ENCODE peak calls at places on chromosomes 4 and X, in eight cellular contexts. V is GM10248; Q is GM12865; P is omental fat pad; Y is foreskin keratinocyte; U is astrocyte of the cerebellum; M is WTC11; E is CD8-positive, alpha-beta T cell. N is an unnamed sample.

GRCh38 chr4:141126769-141127168 is 6.5 kb downstream of the RNF150 start:
- DNase-seq in V (no peak), Q (no peak), P (no peak), Y (no peak), U (no peak), M (no peak), E (no peak), N (no peak)

GRCh38 chr4:173182403-173182802 is 13.8 kb downstream of the GALNT7 start:
- DNase-seq in V (no peak), Q (no peak), P (peak; percentile 42), Y (peak; percentile 94), U (peak; percentile 68), M (no peak), E (no peak), N (no peak)

GRCh38 chrX:74421181-74422028 is at the start of gene SLC16A2:
- DNase-seq in V (peak; percentile 25), Q (peak; percentile 17), P (no peak), Y (peak; percentile 42), U (peak; percentile 27), M (peak; percentile 60), E (no peak), N (peak; percentile 42)

GRCh38 chr4:151284534-151285245 is 7.7 kb downstream of the PRSS48 start:
- DNase-seq in V (no peak), Q (no peak), P (no peak), Y (no peak), U (no peak), M (no peak), E (no peak), N (no peak)

GRCh38 chrX:140431521-140431920 is 73.3 kb downstream of the SOX3 start:
- DNase-seq in V (no peak), Q (no peak), P (no peak), Y (no peak), U (peak; percentile 26), M (no peak), E (no peak), N (no peak)

GRCh38 chrX:78710146-78710545 is 37.4 kb upstream of the LPAR4 start:
- DNase-seq in V (no peak), Q (no peak), P (no peak), Y (no peak), U (peak; percentile 9), M (no peak), E (no peak), N (no peak)

GRCh38 chr4:108512615-108513505 is 107.5 kb upstream of the RPL34 start:
- DNase-seq in V (no peak), Q (peak; percentile 47), P (no peak), Y (no peak), U (peak; percentile 67), M (peak; percentile 51), E (no peak), N (no peak)

GRCh38 chr4:4901877-4902276 is 42.4 kb downstream of the MSX1 start:
- DNase-seq in V (no peak), Q (no peak), P (no peak), Y (no peak), U (no peak), M (peak; percentile 21), E (no peak), N (no peak)

GRCh38 chr4:52594961-52595360 is 64.1 kb downstream of the USP46 start:
- DNase-seq in V (no peak), Q (no peak), P (no peak), Y (no peak), U (no peak), M (no peak), E (no peak), N (no peak)

GRCh38 chr4:100569196-100569595 is 51.4 kb upstream of the EMCN start:
- DNase-seq in V (peak; percentile 22), Q (peak; percentile 60), P (no peak), Y (no peak), U (no peak), M (no peak), E (no peak), N (peak; percentile 22)

GRCh38 chr4:88812976-88813375 is 115.3 kb upstream of the NAP1L5 start:
- DNase-seq in V (no peak), Q (no peak), P (no peak), Y (no peak), U (no peak), M (no peak), E (no peak), N (no peak)

GRCh38 chr4:88811904-88812303 is 114.3 kb upstream of the NAP1L5 start:
- DNase-seq in V (no peak), Q (no peak), P (no peak), Y (no peak), U (no peak), M (no peak), E (no peak), N (no peak)

GRCh38 chr4:88817740-88818139 is 120.1 kb upstream of the NAP1L5 start:
- DNase-seq in V (no peak), Q (no peak), P (no peak), Y (no peak), U (no peak), M (no peak), E (no peak), N (no peak)

GRCh38 chr4:88812420-88812819 is 114.8 kb upstream of the NAP1L5 start:
- DNase-seq in V (no peak), Q (no peak), P (no peak), Y (no peak), U (no peak), M (no peak), E (no peak), N (no peak)

GRCh38 chr4:88814043-88814617 is 116.5 kb upstream of the NAP1L5 start:
- DNase-seq in V (no peak), Q (peak; percentile 13), P (no peak), Y (no peak), U (no peak), M (peak; percentile 22), E (no peak), N (no peak)
- TF ChIP-seq CTCF in V (no peak), Q (peak; percentile 33), P (no peak), Y (no peak), U (no peak), M (peak; percentile 14), E (no peak), N (no peak)

GRCh38 chr4:26993541-26993940 is 132.9 kb downstream of the STIM2 start:
- DNase-seq in V (no peak), Q (no peak), P (no peak), Y (no peak), U (no peak), M (no peak), E (no peak), N (no peak)

GRCh38 chr4:26995316-26995715 is 134.7 kb downstream of the STIM2 start:
- DNase-seq in V (no peak), Q (no peak), P (no peak), Y (no peak), U (no peak), M (no peak), E (no peak), N (no peak)

GRCh38 chr4:26993967-26994366 is 133.3 kb downstream of the STIM2 start:
- DNase-seq in V (no peak), Q (no peak), P (no peak), Y (no peak), U (no peak), M (no peak), E (no peak), N (no peak)

GRCh38 chr4:26991057-26991456 is 130.4 kb downstream of the STIM2 start:
- DNase-seq in V (no peak), Q (no peak), P (no peak), Y (no peak), U (no peak), M (no peak), E (no peak), N (no peak)

DNA sequence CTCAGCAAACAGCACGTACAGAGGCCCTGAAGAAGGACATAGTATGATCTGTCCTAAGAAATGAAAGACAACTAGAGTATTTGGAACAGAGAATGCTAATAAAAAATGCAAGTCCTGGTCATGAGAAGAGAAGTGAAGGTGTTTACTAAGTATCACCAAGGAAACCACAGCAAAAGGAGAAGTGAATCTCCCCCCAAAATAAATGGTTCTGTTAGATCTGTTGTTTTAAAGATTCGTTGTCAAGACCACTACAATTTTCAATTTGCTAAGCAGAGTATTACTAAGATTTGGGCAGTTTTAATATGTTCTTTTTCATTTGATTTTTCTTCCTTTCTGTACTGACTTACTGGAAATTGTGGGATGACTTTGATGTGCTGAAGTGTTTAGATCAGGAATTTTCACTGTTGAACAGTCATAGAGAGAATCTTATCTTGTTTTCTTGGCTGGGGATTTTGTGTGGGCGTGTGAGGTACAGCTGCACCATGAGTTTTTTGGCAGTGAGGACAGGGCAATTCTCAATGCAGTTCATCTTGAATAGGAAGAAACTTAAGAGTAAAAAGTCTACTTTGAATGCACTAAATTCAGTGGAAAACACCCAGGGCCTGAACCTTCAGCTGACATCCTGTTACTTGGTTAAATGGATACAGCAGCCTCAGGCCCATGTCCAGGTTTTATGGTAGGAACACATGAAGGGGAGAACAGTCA is 132.2 kb downstream of the STIM2 start:
- DNase-seq in V (peak; percentile 60), Q (peak; percentile 79), P (no peak), Y (no peak), U (peak; percentile 40), M (no peak), E (no peak), N (peak; percentile 59)
- TF ChIP-seq CTCF in V (no peak), Q (no peak), P (no peak), Y (no peak), U (no peak), M (no peak), E (no peak), N (no peak)

GRCh38 chrX:136198010-136198409 is 50.7 kb downstream of the FHL1 start:
- DNase-seq in V (no peak), Q (no peak), P (no peak), Y (no peak), U (no peak), M (no peak), E (no peak), N (no peak)

GRCh38 chrX:136195247-136195646 is 47.9 kb downstream of the FHL1 start:
- DNase-seq in V (no peak), Q (no peak), P (no peak), Y (no peak), U (no peak), M (no peak), E (no peak), N (no peak)

GRCh38 chrX:136198678-136199243 is 51.4 kb downstream of the FHL1 start:
- DNase-seq in V (no peak), Q (no peak), P (no peak), Y (no peak), U (no peak), M (no peak), E (no peak), N (no peak)

GRCh38 chrX:136194546-136194945 is 47.2 kb downstream of the FHL1 start:
- DNase-seq in V (no peak), Q (no peak), P (no peak), Y (no peak), U (no peak), M (no peak), E (no peak), N (no peak)

GRCh38 chrX:136196691-136197155 is 49.4 kb downstream of the FHL1 start:
- DNase-seq in V (no peak), Q (no peak), P (no peak), Y (no peak), U (no peak), M (no peak), E (no peak), N (no peak)
- TF ChIP-seq CTCF in V (no peak), Q (no peak), P (no peak), Y (no peak), U (no peak), M (no peak), E (no peak), N (no peak)

GRCh38 chr4:162582180-162582579 is 418.4 kb upstream of the FSTL5 start:
- DNase-seq in V (no peak), Q (no peak), P (no peak), Y (no peak), U (no peak), M (no peak), E (no peak), N (no peak)

GRCh38 chr4:162586266-162586665 is 422.5 kb upstream of the FSTL5 start:
- DNase-seq in V (no peak), Q (no peak), P (no peak), Y (no peak), U (no peak), M (no peak), E (no peak), N (no peak)
- TF ChIP-seq CTCF in V (no peak), Q (no peak), P (no peak), Y (no peak), U (no peak), M (no peak), E (no peak), N (no peak)

N was measured in GM20000.